ENCODE peak calls at places on chromosomes 3 and 15, in nine cellular contexts. K, C, T, J, H, G, N, Y and Q are unnamed samples.

GRCh38 chr3:187802928-187803259 is 57.6 kb upstream of the BCL6 start:
- DNase-seq in K (no peak), C (peak), T (peak), J (no peak), H (no peak), G (no peak), N (no peak), Y (no peak), Q (no peak)

GRCh38 chr3:183730361-183730760 is 32.8 kb downstream of the YEATS2 start:
- DNase-seq in K (no peak), C (no peak), T (no peak), J (no peak), H (no peak), G (no peak), N (no peak), Y (no peak), Q (no peak)

GRCh38 chr3:100032262-100032661 is 82.0 kb downstream of the FILIP1L start:
- DNase-seq in K (no peak), C (no peak), T (no peak), J (no peak), H (no peak), G (no peak), N (no peak), Y (peak), Q (peak)

GRCh38 chr3:32531010-32531647 is 28.5 kb upstream of the CMTM6 start:
- DNase-seq in K (no peak), C (no peak), T (no peak), J (no peak), H (no peak), G (no peak), N (no peak), Y (no peak), Q (no peak)

GRCh38 chr3:56123487-56123886 is 344.8 kb downstream of the ERC2 start:
- DNase-seq in K (no peak), C (no peak), T (no peak), J (no peak), H (peak), G (no peak), N (no peak), Y (no peak), Q (no peak)

GRCh38 chr3:23493846-23494245 is 290.7 kb downstream of the UBE2E2 start:
- DNase-seq in K (no peak), C (no peak), T (no peak), J (no peak), H (no peak), G (no peak), N (no peak), Y (peak), Q (no peak)

GRCh38 chr15:43900964-43901363 is 74.2 kb downstream of the WDR76 start:
- DNase-seq in K (no peak), C (no peak), T (no peak), J (no peak), H (no peak), G (no peak), N (no peak), Y (no peak), Q (no peak)

GRCh38 chr3:114092151-114093000 is 35.8 kb downstream of the QTRT2 start:
- DNase-seq in K (no peak), C (no peak), T (no peak), J (peak), H (no peak), G (no peak), N (no peak), Y (no peak), Q (no peak)

GRCh38 chr3:127867986-127868385 is 45.7 kb upstream of the MGLL start:
- DNase-seq in K (no peak), C (no peak), T (no peak), J (no peak), H (no peak), G (no peak), N (no peak), Y (peak), Q (no peak)

GRCh38 chr3:71104090-71104489 is 479.4 kb downstream of the FOXP1 start:
- DNase-seq in K (peak), C (no peak), T (no peak), J (no peak), H (no peak), G (no peak), N (no peak), Y (peak), Q (peak)

GRCh38 chr15:98900382-98900781 is 107.2 kb downstream of the PGPEP1L start:
- DNase-seq in K (no peak), C (no peak), T (no peak), J (no peak), H (no peak), G (no peak), N (no peak), Y (no peak), Q (peak)

GRCh38 chr15:89751748-89752147 is 699 bp upstream of the MESP1 start:
- DNase-seq in K (no peak), C (no peak), T (no peak), J (no peak), H (no peak), G (no peak), N (no peak), Y (no peak), Q (no peak)

GRCh38 chr3:43855674-43856299 is 165.0 kb downstream of the ABHD5 start:
- DNase-seq in K (peak), C (peak), T (peak), J (peak), H (peak), G (no peak), N (no peak), Y (peak), Q (no peak)

GRCh38 chr3:10532939-10533730 is 27.7 kb upstream of the ATP2B2 start:
- DNase-seq in K (no peak), C (no peak), T (no peak), J (no peak), H (no peak), G (no peak), N (no peak), Y (no peak), Q (no peak)

GRCh38 chr3:16069149-16069922 is 105.1 kb upstream of the GALNT15 start:
- DNase-seq in K (peak), C (no peak), T (no peak), J (no peak), H (no peak), G (no peak), N (peak), Y (peak), Q (peak)